ENCODE peak calls at places on chromosomes 16 and 17, in nine cellular contexts. One of them, this sample, is unnamed.

GRCh38 chr16:3998793-3999478 is 117.3 kb downstream of the ADCY9 start:
- DNase-seq in HT1080: no peak
- DNase-seq in stimulated activated CD4-positive, alpha-beta T cell treated with anti-CD3 and anti-CD28 coated beads, TNF-alpha, amount 100 ng/mL, for 48 hours: no peak
- DNase-seq in left ventricle myocardium inferior: no peak
- DNase-seq in T-helper 17 cell: no peak
- DNase-seq in NCI-H1105 treated with DMSO at 0.1 percent for 48 hours: no peak
- DNase-seq in HepG2: no peak
- DNase-seq in IMR-90: peak
- DNase-seq in activated effector memory CD4-positive, alpha-beta T cell treated with anti-CD3 and anti-CD28 coated beads, Interleukin-2, amount 50 U/mL, for 16 hours: no peak
- DNase-seq in this sample: peak

GRCh38 chr17:16491131-16491702 is 776 bp downstream of the LRRC75A start:
- DNase-seq in NCI-H1105 treated with DMSO at 0.1 percent for 48 hours: peak
- DNase-seq in T-helper 17 cell: peak
- DNase-seq in activated effector memory CD4-positive, alpha-beta T cell treated with anti-CD3 and anti-CD28 coated beads, Interleukin-2, amount 50 U/mL, for 16 hours: peak
- DNase-seq in HT1080: no peak
- DNase-seq in HepG2: no peak
- DNase-seq in left ventricle myocardium inferior: no peak
- DNase-seq in IMR-90: no peak
- DNase-seq in stimulated activated CD4-positive, alpha-beta T cell treated with anti-CD3 and anti-CD28 coated beads, TNF-alpha, amount 100 ng/mL, for 48 hours: no peak
- DNase-seq in this sample: peak

GRCh38 chr17:2363318-2363717 is 26.0 kb downstream of the SGSM2 start:
- DNase-seq in stimulated activated CD4-positive, alpha-beta T cell treated with anti-CD3 and anti-CD28 coated beads, TNF-alpha, amount 100 ng/mL, for 48 hours: no peak
- DNase-seq in HepG2: no peak
- DNase-seq in T-helper 17 cell: no peak
- DNase-seq in HT1080: no peak
- DNase-seq in left ventricle myocardium inferior: no peak
- DNase-seq in IMR-90: no peak
- DNase-seq in NCI-H1105 treated with DMSO at 0.1 percent for 48 hours: no peak
- DNase-seq in activated effector memory CD4-positive, alpha-beta T cell treated with anti-CD3 and anti-CD28 coated beads, Interleukin-2, amount 50 U/mL, for 16 hours: no peak
- DNase-seq in this sample: no peak

GRCh38 chr17:70794757-70795156 is 625.4 kb downstream of the KCNJ2 start:
- DNase-seq in IMR-90: no peak
- DNase-seq in stimulated activated CD4-positive, alpha-beta T cell treated with anti-CD3 and anti-CD28 coated beads, TNF-alpha, amount 100 ng/mL, for 48 hours: no peak
- DNase-seq in HepG2: no peak
- DNase-seq in T-helper 17 cell: no peak
- DNase-seq in HT1080: no peak
- DNase-seq in NCI-H1105 treated with DMSO at 0.1 percent for 48 hours: no peak
- DNase-seq in left ventricle myocardium inferior: no peak
- DNase-seq in activated effector memory CD4-positive, alpha-beta T cell treated with anti-CD3 and anti-CD28 coated beads, Interleukin-2, amount 50 U/mL, for 16 hours: no peak
- DNase-seq in this sample: no peak

GRCh38 chr17:58279016-58279671 is 1.6 kb downstream of the MPO start:
- DNase-seq in IMR-90: peak
- DNase-seq in NCI-H1105 treated with DMSO at 0.1 percent for 48 hours: no peak
- DNase-seq in HepG2: no peak
- DNase-seq in activated effector memory CD4-positive, alpha-beta T cell treated with anti-CD3 and anti-CD28 coated beads, Interleukin-2, amount 50 U/mL, for 16 hours: no peak
- DNase-seq in T-helper 17 cell: no peak
- DNase-seq in left ventricle myocardium inferior: peak
- DNase-seq in stimulated activated CD4-positive, alpha-beta T cell treated with anti-CD3 and anti-CD28 coated beads, TNF-alpha, amount 100 ng/mL, for 48 hours: no peak
- DNase-seq in HT1080: no peak
- DNase-seq in this sample: peak

GRCh38 chr16:71628810-71629209 is 2.8 kb downstream of the MARVELD3 start:
- DNase-seq in stimulated activated CD4-positive, alpha-beta T cell treated with anti-CD3 and anti-CD28 coated beads, TNF-alpha, amount 100 ng/mL, for 48 hours: no peak
- DNase-seq in NCI-H1105 treated with DMSO at 0.1 percent for 48 hours: no peak
- DNase-seq in IMR-90: no peak
- DNase-seq in HepG2: no peak
- DNase-seq in HT1080: peak
- DNase-seq in left ventricle myocardium inferior: no peak
- DNase-seq in T-helper 17 cell: no peak
- DNase-seq in activated effector memory CD4-positive, alpha-beta T cell treated with anti-CD3 and anti-CD28 coated beads, Interleukin-2, amount 50 U/mL, for 16 hours: no peak
- DNase-seq in this sample: no peak

GRCh38 chr17:46951681-46952080 is 27.4 kb downstream of the RPRML start:
- DNase-seq in left ventricle myocardium inferior: no peak
- DNase-seq in HT1080: no peak
- DNase-seq in HepG2: no peak
- DNase-seq in activated effector memory CD4-positive, alpha-beta T cell treated with anti-CD3 and anti-CD28 coated beads, Interleukin-2, amount 50 U/mL, for 16 hours: no peak
- DNase-seq in stimulated activated CD4-positive, alpha-beta T cell treated with anti-CD3 and anti-CD28 coated beads, TNF-alpha, amount 100 ng/mL, for 48 hours: no peak
- DNase-seq in T-helper 17 cell: no peak
- DNase-seq in IMR-90: no peak
- DNase-seq in NCI-H1105 treated with DMSO at 0.1 percent for 48 hours: no peak
- DNase-seq in this sample: no peak

GRCh38 chr17:57284984-57285646 is 28.8 kb downstream of the MSI2 start:
- DNase-seq in activated effector memory CD4-positive, alpha-beta T cell treated with anti-CD3 and anti-CD28 coated beads, Interleukin-2, amount 50 U/mL, for 16 hours: peak
- DNase-seq in IMR-90: no peak
- DNase-seq in HT1080: no peak
- DNase-seq in T-helper 17 cell: no peak
- DNase-seq in HepG2: peak
- DNase-seq in NCI-H1105 treated with DMSO at 0.1 percent for 48 hours: no peak
- DNase-seq in stimulated activated CD4-positive, alpha-beta T cell treated with anti-CD3 and anti-CD28 coated beads, TNF-alpha, amount 100 ng/mL, for 48 hours: peak
- DNase-seq in left ventricle myocardium inferior: no peak
- DNase-seq in this sample: no peak

GRCh38 chr17:3558603-3559269 is 1.1 kb upstream of the TRPV3 start:
- DNase-seq in HepG2: no peak
- DNase-seq in NCI-H1105 treated with DMSO at 0.1 percent for 48 hours: no peak
- DNase-seq in IMR-90: peak
- DNase-seq in HT1080: peak
- DNase-seq in activated effector memory CD4-positive, alpha-beta T cell treated with anti-CD3 and anti-CD28 coated beads, Interleukin-2, amount 50 U/mL, for 16 hours: peak
- DNase-seq in stimulated activated CD4-positive, alpha-beta T cell treated with anti-CD3 and anti-CD28 coated beads, TNF-alpha, amount 100 ng/mL, for 48 hours: peak
- DNase-seq in left ventricle myocardium inferior: no peak
- DNase-seq in T-helper 17 cell: peak
- DNase-seq in this sample: peak

GRCh38 chr17:1485311-1485747 is 7.2 kb downstream of the MYO1C start:
- DNase-seq in IMR-90: no peak
- DNase-seq in HT1080: peak
- DNase-seq in left ventricle myocardium inferior: peak
- DNase-seq in NCI-H1105 treated with DMSO at 0.1 percent for 48 hours: no peak
- DNase-seq in HepG2: peak
- DNase-seq in activated effector memory CD4-positive, alpha-beta T cell treated with anti-CD3 and anti-CD28 coated beads, Interleukin-2, amount 50 U/mL, for 16 hours: peak
- DNase-seq in T-helper 17 cell: peak
- DNase-seq in stimulated activated CD4-positive, alpha-beta T cell treated with anti-CD3 and anti-CD28 coated beads, TNF-alpha, amount 100 ng/mL, for 48 hours: no peak
- DNase-seq in this sample: peak

GRCh38 chr17:9239821-9240658 is 218.7 kb downstream of the NTN1 start:
- DNase-seq in NCI-H1105 treated with DMSO at 0.1 percent for 48 hours: no peak
- DNase-seq in HT1080: no peak
- DNase-seq in left ventricle myocardium inferior: peak
- DNase-seq in HepG2: no peak
- DNase-seq in T-helper 17 cell: peak
- DNase-seq in activated effector memory CD4-positive, alpha-beta T cell treated with anti-CD3 and anti-CD28 coated beads, Interleukin-2, amount 50 U/mL, for 16 hours: peak
- DNase-seq in IMR-90: peak
- DNase-seq in stimulated activated CD4-positive, alpha-beta T cell treated with anti-CD3 and anti-CD28 coated beads, TNF-alpha, amount 100 ng/mL, for 48 hours: peak
- DNase-seq in this sample: peak

GRCh38 chr17:68533887-68534700 is 21.9 kb downstream of the PRKAR1A start:
- DNase-seq in HepG2: no peak
- DNase-seq in stimulated activated CD4-positive, alpha-beta T cell treated with anti-CD3 and anti-CD28 coated beads, TNF-alpha, amount 100 ng/mL, for 48 hours: no peak
- DNase-seq in T-helper 17 cell: no peak
- DNase-seq in NCI-H1105 treated with DMSO at 0.1 percent for 48 hours: no peak
- DNase-seq in left ventricle myocardium inferior: no peak
- DNase-seq in activated effector memory CD4-positive, alpha-beta T cell treated with anti-CD3 and anti-CD28 coated beads, Interleukin-2, amount 50 U/mL, for 16 hours: no peak
- DNase-seq in HT1080: no peak
- DNase-seq in IMR-90: peak
- DNase-seq in this sample: no peak

GRCh38 chr17:39663688-39664580 is 1.2 kb upstream of the TCAP start:
- DNase-seq in IMR-90: no peak
- DNase-seq in activated effector memory CD4-positive, alpha-beta T cell treated with anti-CD3 and anti-CD28 coated beads, Interleukin-2, amount 50 U/mL, for 16 hours: no peak
- DNase-seq in left ventricle myocardium inferior: peak
- DNase-seq in HepG2: peak
- DNase-seq in T-helper 17 cell: no peak
- DNase-seq in stimulated activated CD4-positive, alpha-beta T cell treated with anti-CD3 and anti-CD28 coated beads, TNF-alpha, amount 100 ng/mL, for 48 hours: no peak
- DNase-seq in HT1080: peak
- DNase-seq in NCI-H1105 treated with DMSO at 0.1 percent for 48 hours: no peak
- DNase-seq in this sample: peak

GRCh38 chr17:56144205-56144604 is 9.1 kb upstream of the ANKFN1 start:
- DNase-seq in left ventricle myocardium inferior: no peak
- DNase-seq in T-helper 17 cell: no peak
- DNase-seq in IMR-90: no peak
- DNase-seq in stimulated activated CD4-positive, alpha-beta T cell treated with anti-CD3 and anti-CD28 coated beads, TNF-alpha, amount 100 ng/mL, for 48 hours: no peak
- DNase-seq in activated effector memory CD4-positive, alpha-beta T cell treated with anti-CD3 and anti-CD28 coated beads, Interleukin-2, amount 50 U/mL, for 16 hours: no peak
- DNase-seq in HT1080: no peak
- DNase-seq in NCI-H1105 treated with DMSO at 0.1 percent for 48 hours: peak
- DNase-seq in HepG2: no peak
- DNase-seq in this sample: no peak

GRCh38 chr16:8920676-8921625 is 38.8 kb downstream of the LITAFD start:
- DNase-seq in activated effector memory CD4-positive, alpha-beta T cell treated with anti-CD3 and anti-CD28 coated beads, Interleukin-2, amount 50 U/mL, for 16 hours: no peak
- DNase-seq in HepG2: no peak
- DNase-seq in NCI-H1105 treated with DMSO at 0.1 percent for 48 hours: no peak
- DNase-seq in stimulated activated CD4-positive, alpha-beta T cell treated with anti-CD3 and anti-CD28 coated beads, TNF-alpha, amount 100 ng/mL, for 48 hours: no peak
- DNase-seq in T-helper 17 cell: no peak
- DNase-seq in left ventricle myocardium inferior: no peak
- DNase-seq in HT1080: no peak
- DNase-seq in IMR-90: peak
- DNase-seq in this sample: no peak

GRCh38 chr17:62792122-62792800 is 15.9 kb downstream of the MARCHF10 start:
- DNase-seq in HT1080: peak
- DNase-seq in NCI-H1105 treated with DMSO at 0.1 percent for 48 hours: no peak
- DNase-seq in activated effector memory CD4-positive, alpha-beta T cell treated with anti-CD3 and anti-CD28 coated beads, Interleukin-2, amount 50 U/mL, for 16 hours: no peak
- DNase-seq in HepG2: peak
- DNase-seq in left ventricle myocardium inferior: no peak
- DNase-seq in IMR-90: peak
- DNase-seq in stimulated activated CD4-positive, alpha-beta T cell treated with anti-CD3 and anti-CD28 coated beads, TNF-alpha, amount 100 ng/mL, for 48 hours: no peak
- DNase-seq in T-helper 17 cell: no peak
- DNase-seq in this sample: no peak

GRCh38 chr17:63698886-63699637 is 863 bp downstream of the LIMD2 start:
- DNase-seq in NCI-H1105 treated with DMSO at 0.1 percent for 48 hours: no peak
- DNase-seq in left ventricle myocardium inferior: peak
- DNase-seq in stimulated activated CD4-positive, alpha-beta T cell treated with anti-CD3 and anti-CD28 coated beads, TNF-alpha, amount 100 ng/mL, for 48 hours: peak
- DNase-seq in HepG2: peak
- DNase-seq in T-helper 17 cell: peak
- DNase-seq in IMR-90: peak
- DNase-seq in HT1080: peak
- DNase-seq in activated effector memory CD4-positive, alpha-beta T cell treated with anti-CD3 and anti-CD28 coated beads, Interleukin-2, amount 50 U/mL, for 16 hours: peak
- DNase-seq in this sample: peak

GRCh38 chr17:45841883-45842525 is 2.7 kb upstream of the SPPL2C start:
- DNase-seq in HT1080: no peak
- DNase-seq in NCI-H1105 treated with DMSO at 0.1 percent for 48 hours: peak
- DNase-seq in T-helper 17 cell: no peak
- DNase-seq in HepG2: no peak
- DNase-seq in IMR-90: no peak
- DNase-seq in activated effector memory CD4-positive, alpha-beta T cell treated with anti-CD3 and anti-CD28 coated beads, Interleukin-2, amount 50 U/mL, for 16 hours: no peak
- DNase-seq in left ventricle myocardium inferior: no peak
- DNase-seq in stimulated activated CD4-positive, alpha-beta T cell treated with anti-CD3 and anti-CD28 coated beads, TNF-alpha, amount 100 ng/mL, for 48 hours: no peak
- DNase-seq in this sample: no peak

GRCh38 chr16:22402191-22402590 is 27.8 kb upstream of the CDR2 start:
- DNase-seq in HepG2: no peak
- DNase-seq in HT1080: peak
- DNase-seq in T-helper 17 cell: no peak
- DNase-seq in IMR-90: peak
- DNase-seq in left ventricle myocardium inferior: no peak
- DNase-seq in stimulated activated CD4-positive, alpha-beta T cell treated with anti-CD3 and anti-CD28 coated beads, TNF-alpha, amount 100 ng/mL, for 48 hours: no peak
- DNase-seq in activated effector memory CD4-positive, alpha-beta T cell treated with anti-CD3 and anti-CD28 coated beads, Interleukin-2, amount 50 U/mL, for 16 hours: no peak
- DNase-seq in NCI-H1105 treated with DMSO at 0.1 percent for 48 hours: no peak
- DNase-seq in this sample: no peak

GRCh38 chr17:27346228-27346899 is 52.5 kb downstream of the WSB1 start:
- DNase-seq in HT1080: no peak
- DNase-seq in NCI-H1105 treated with DMSO at 0.1 percent for 48 hours: no peak
- DNase-seq in activated effector memory CD4-positive, alpha-beta T cell treated with anti-CD3 and anti-CD28 coated beads, Interleukin-2, amount 50 U/mL, for 16 hours: no peak
- DNase-seq in stimulated activated CD4-positive, alpha-beta T cell treated with anti-CD3 and anti-CD28 coated beads, TNF-alpha, amount 100 ng/mL, for 48 hours: no peak
- DNase-seq in HepG2: no peak
- DNase-seq in IMR-90: no peak
- DNase-seq in T-helper 17 cell: no peak
- DNase-seq in left ventricle myocardium inferior: no peak
- DNase-seq in this sample: no peak

GRCh38 chr17:80477647-80478478 is 1.5 kb upstream of the NPTX1 start:
- DNase-seq in left ventricle myocardium inferior: no peak
- DNase-seq in NCI-H1105 treated with DMSO at 0.1 percent for 48 hours: no peak
- DNase-seq in stimulated activated CD4-positive, alpha-beta T cell treated with anti-CD3 and anti-CD28 coated beads, TNF-alpha, amount 100 ng/mL, for 48 hours: no peak
- DNase-seq in T-helper 17 cell: no peak
- DNase-seq in activated effector memory CD4-positive, alpha-beta T cell treated with anti-CD3 and anti-CD28 coated beads, Interleukin-2, amount 50 U/mL, for 16 hours: peak
- DNase-seq in IMR-90: peak
- DNase-seq in HepG2: no peak
- DNase-seq in HT1080: no peak
- DNase-seq in this sample: no peak

GRCh38 chr17:36888236-36888957 is 48.9 kb upstream of the LHX1 start:
- DNase-seq in HepG2: no peak
- DNase-seq in left ventricle myocardium inferior: no peak
- DNase-seq in NCI-H1105 treated with DMSO at 0.1 percent for 48 hours: peak
- DNase-seq in T-helper 17 cell: no peak
- DNase-seq in stimulated activated CD4-positive, alpha-beta T cell treated with anti-CD3 and anti-CD28 coated beads, TNF-alpha, amount 100 ng/mL, for 48 hours: no peak
- DNase-seq in HT1080: no peak
- DNase-seq in activated effector memory CD4-positive, alpha-beta T cell treated with anti-CD3 and anti-CD28 coated beads, Interleukin-2, amount 50 U/mL, for 16 hours: no peak
- DNase-seq in IMR-90: no peak
- DNase-seq in this sample: no peak

GRCh38 chr17:2223617-2223927 is 80.0 kb downstream of the SMG6 start:
- DNase-seq in activated effector memory CD4-positive, alpha-beta T cell treated with anti-CD3 and anti-CD28 coated beads, Interleukin-2, amount 50 U/mL, for 16 hours: no peak
- DNase-seq in HT1080: no peak
- DNase-seq in left ventricle myocardium inferior: no peak
- DNase-seq in T-helper 17 cell: no peak
- DNase-seq in HepG2: peak
- DNase-seq in stimulated activated CD4-positive, alpha-beta T cell treated with anti-CD3 and anti-CD28 coated beads, TNF-alpha, amount 100 ng/mL, for 48 hours: no peak
- DNase-seq in IMR-90: no peak
- DNase-seq in NCI-H1105 treated with DMSO at 0.1 percent for 48 hours: no peak
- DNase-seq in this sample: no peak

GRCh38 chr16:1080801-1081733 is 8.5 kb downstream of the SSTR5 start:
- DNase-seq in T-helper 17 cell: no peak
- DNase-seq in IMR-90: no peak
- DNase-seq in NCI-H1105 treated with DMSO at 0.1 percent for 48 hours: no peak
- DNase-seq in stimulated activated CD4-positive, alpha-beta T cell treated with anti-CD3 and anti-CD28 coated beads, TNF-alpha, amount 100 ng/mL, for 48 hours: no peak
- DNase-seq in left ventricle myocardium inferior: no peak
- DNase-seq in activated effector memory CD4-positive, alpha-beta T cell treated with anti-CD3 and anti-CD28 coated beads, Interleukin-2, amount 50 U/mL, for 16 hours: no peak
- DNase-seq in HT1080: no peak
- DNase-seq in HepG2: no peak
- DNase-seq in this sample: no peak

GRCh38 chr16:10511829-10512228 is 68.6 kb downstream of the EMP2 start:
- DNase-seq in NCI-H1105 treated with DMSO at 0.1 percent for 48 hours: no peak
- DNase-seq in IMR-90: no peak
- DNase-seq in HepG2: no peak
- DNase-seq in stimulated activated CD4-positive, alpha-beta T cell treated with anti-CD3 and anti-CD28 coated beads, TNF-alpha, amount 100 ng/mL, for 48 hours: peak
- DNase-seq in left ventricle myocardium inferior: no peak
- DNase-seq in HT1080: peak
- DNase-seq in T-helper 17 cell: no peak
- DNase-seq in activated effector memory CD4-positive, alpha-beta T cell treated with anti-CD3 and anti-CD28 coated beads, Interleukin-2, amount 50 U/mL, for 16 hours: no peak
- DNase-seq in this sample: no peak

GRCh38 chr17:40362696-40363479 is 1.6 kb downstream of the GJD3 start:
- DNase-seq in activated effector memory CD4-positive, alpha-beta T cell treated with anti-CD3 and anti-CD28 coated beads, Interleukin-2, amount 50 U/mL, for 16 hours: peak
- DNase-seq in stimulated activated CD4-positive, alpha-beta T cell treated with anti-CD3 and anti-CD28 coated beads, TNF-alpha, amount 100 ng/mL, for 48 hours: peak
- DNase-seq in NCI-H1105 treated with DMSO at 0.1 percent for 48 hours: peak
- DNase-seq in HepG2: peak
- DNase-seq in HT1080: peak
- DNase-seq in IMR-90: peak
- DNase-seq in left ventricle myocardium inferior: peak
- DNase-seq in T-helper 17 cell: peak
- DNase-seq in this sample: peak

GRCh38 chr17:32495347-32496253 is 8.8 kb downstream of the CDK5R1 start:
- DNase-seq in left ventricle myocardium inferior: no peak
- DNase-seq in activated effector memory CD4-positive, alpha-beta T cell treated with anti-CD3 and anti-CD28 coated beads, Interleukin-2, amount 50 U/mL, for 16 hours: no peak
- DNase-seq in stimulated activated CD4-positive, alpha-beta T cell treated with anti-CD3 and anti-CD28 coated beads, TNF-alpha, amount 100 ng/mL, for 48 hours: no peak
- DNase-seq in NCI-H1105 treated with DMSO at 0.1 percent for 48 hours: no peak
- DNase-seq in T-helper 17 cell: no peak
- DNase-seq in HT1080: no peak
- DNase-seq in HepG2: no peak
- DNase-seq in IMR-90: peak
- DNase-seq in this sample: peak

GRCh38 chr17:53932386-53932785 is 109.7 kb downstream of the KIF2B start:
- DNase-seq in IMR-90: no peak
- DNase-seq in NCI-H1105 treated with DMSO at 0.1 percent for 48 hours: no peak
- DNase-seq in T-helper 17 cell: no peak
- DNase-seq in activated effector memory CD4-positive, alpha-beta T cell treated with anti-CD3 and anti-CD28 coated beads, Interleukin-2, amount 50 U/mL, for 16 hours: no peak
- DNase-seq in HT1080: no peak
- DNase-seq in left ventricle myocardium inferior: no peak
- DNase-seq in HepG2: no peak
- DNase-seq in stimulated activated CD4-positive, alpha-beta T cell treated with anti-CD3 and anti-CD28 coated beads, TNF-alpha, amount 100 ng/mL, for 48 hours: no peak
- DNase-seq in this sample: no peak

This sample was measured in Right ventricle myocardium superior.